ENCODE peak calls at places on chromosomes 3 and 15, in four cellular contexts. I, F, Y and O are unnamed samples.
A peak's percentile ranks its signal among the peaks of the same experiment; 100 is the strongest.

GRCh38 chr3:152222327-152222726 is 46.4 kb upstream of the MBNL1 start:
- ATAC-seq in I (peak; percentile 23), F (no peak), Y (peak; percentile 85), O (peak; percentile 88)

GRCh38 chr3:16632395-16632794 is 27.2 kb upstream of the DAZL start:
- ATAC-seq in I (no peak), F (no peak), Y (no peak), O (no peak)

GRCh38 chr3:169699536-169700050 is 36.1 kb upstream of the MECOM start:
- ATAC-seq in I (no peak), F (peak; percentile 32), Y (peak; percentile 91), O (no peak)

GRCh38 chr3:58206406-58207011 is 4.3 kb downstream of the DNASE1L3 start:
- ATAC-seq in I (peak; percentile 79), F (peak; percentile 30), Y (no peak), O (no peak)

GRCh38 chr15:91298101-91298500 is 198.0 kb downstream of the SV2B start:
- ATAC-seq in I (no peak), F (no peak), Y (no peak), O (no peak)

GRCh38 chr3:172676208-172676920 is 34.5 kb downstream of the NCEH1 start:
- ATAC-seq in I (no peak), F (no peak), Y (peak; percentile 56), O (no peak)

GRCh38 chr3:72338082-72338941 is 509.9 kb downstream of the SHQ1 start:
- ATAC-seq in I (peak; percentile 68), F (no peak), Y (no peak), O (no peak)

GRCh38 chr15:63709365-63709764 is 112.2 kb downstream of the FBXL22 start:
- ATAC-seq in I (no peak), F (peak; percentile 42), Y (no peak), O (no peak)

GRCh38 chr15:41774873-41775417 is 661 bp downstream of the MAPKBP1 start:
- ATAC-seq in I (peak; percentile 4), F (peak; percentile 18), Y (peak; percentile 4), O (peak; percentile 39)

GRCh38 chr3:22401499-22401898 is 650.5 kb upstream of the ZNF385D start:
- ATAC-seq in I (no peak), F (no peak), Y (no peak), O (peak; percentile 68)

GRCh38 chr3:6601374-6601773 is 259.5 kb upstream of the GRM7 start:
- ATAC-seq in I (no peak), F (no peak), Y (no peak), O (no peak)

GRCh38 chr15:66819084-66819483 is 117.0 kb downstream of the SMAD6 start:
- ATAC-seq in I (no peak), F (no peak), Y (peak; percentile 80), O (no peak)

GRCh38 chr3:11379238-11379823 is 107.1 kb downstream of the ATG7 start:
- ATAC-seq in I (peak; percentile 35), F (peak; percentile 74), Y (peak; percentile 70), O (peak; percentile 79)

GRCh38 chr3:32470362-32470761 is 32.3 kb downstream of the CMTM6 start:
- ATAC-seq in I (no peak), F (no peak), Y (no peak), O (no peak)

GRCh38 chr3:64674591-64675076 is 13.2 kb downstream of the ADAMTS9 start:
- ATAC-seq in I (no peak), F (no peak), Y (no peak), O (peak; percentile 86)